ENCODE peak calls at places on chromosomes 2 and 18, in ten cellular contexts. M is WTC11, F is endothelial cell of umbilical vein, Q is HCT116, C is SK-N-SH, R is A549, G is H1, E is K562, K is GM12878, O is HepG2. D is an unnamed sample.

GRCh38 chr18:37251679-37252078 is 313.9 kb downstream of the CELF4 start:
- DNase-seq in F (no peak), G (no peak), Q (no peak), C (no peak), K (no peak), O (no peak), E (no peak), R (no peak), M (no peak), D (no peak)

GRCh38 chr2:174654429-174654941 is 56.9 kb upstream of the WIPF1 start:
- DNase-seq in Q (no peak), F (peak; percentile 26), E (no peak), K (no peak), C (no peak), G (no peak), M (no peak), O (no peak), R (no peak), D (no peak)

GRCh38 chr18:56869189-56869777 is 218.1 kb downstream of the WDR7 start:
- DNase-seq in Q (peak; percentile 55), C (peak; percentile 33), K (peak; percentile 11), G (no peak), F (peak; percentile 64), R (peak; percentile 2), E (peak; percentile 4), O (peak; percentile 32), M (no peak), D (peak; percentile 70)

GRCh38 chr2:165469417-165469816 is at the start of gene CSRNP3:
- DNase-seq in G (no peak), K (no peak), M (peak; percentile 60), O (peak; percentile 42), F (peak; percentile 33), E (no peak), R (peak; percentile 4), Q (peak; percentile 12), C (peak; percentile 53), D (no peak)

GRCh38 chr2:136828162-136828561 is 62.8 kb downstream of the THSD7B start:
- DNase-seq in R (no peak), F (no peak), K (no peak), Q (no peak), M (no peak), O (no peak), G (no peak), C (no peak), E (no peak), D (no peak)

GRCh38 chr2:27860111-27860510 is 30.1 kb downstream of the RBKS start:
- DNase-seq in E (no peak), M (no peak), O (no peak), Q (no peak), K (no peak), C (no peak), R (no peak), F (peak; percentile 21), G (no peak), D (peak; percentile 35)

GRCh38 chr2:241561811-241562210 is 3.3 kb downstream of the BOK start:
- DNase-seq in Q (no peak), O (no peak), R (no peak), M (no peak), G (no peak), F (peak; percentile 67), K (no peak), E (peak; percentile 55), C (peak; percentile 76), D (peak; percentile 58)

GRCh38 chr2:53216805-53217204 is 550.8 kb upstream of the CHAC2 start:
- DNase-seq in E (no peak), R (no peak), K (no peak), O (no peak), F (no peak), M (no peak), G (no peak), C (no peak), Q (no peak), D (no peak)

GRCh38 chr2:143128681-143129580 is at the start of gene ARHGAP15:
- DNase-seq in M (no peak), Q (no peak), K (peak; percentile 85), G (no peak), F (no peak), E (no peak), C (no peak), R (no peak), O (no peak), D (peak; percentile 96)

GRCh38 chr18:37403100-37403781 is 162.4 kb downstream of the CELF4 start:
- DNase-seq in R (no peak), C (no peak), E (no peak), M (no peak), K (no peak), Q (no peak), O (no peak), G (no peak), F (no peak), D (no peak)

GRCh38 chr2:205892141-205893064 is 193.6 kb downstream of the INO80D start:
- DNase-seq in Q (no peak), M (no peak), O (peak; percentile 58), E (no peak), G (no peak), R (no peak), C (no peak), F (no peak), K (no peak), D (no peak)

GRCh38 chr2:145431181-145431951 is 911.4 kb upstream of the ZEB2 start:
- DNase-seq in O (peak; percentile 28), G (no peak), K (no peak), R (no peak), M (peak; percentile 13), Q (no peak), C (peak; percentile 0), F (no peak), E (no peak), D (no peak)
- TF ChIP-seq MAX in O (no peak), G (no peak), K (no peak), R (no peak), M (no peak), Q (no peak), C (no peak), F (no peak), E (no peak), D (no peak)

GRCh38 chr18:63131106-63131943 is 188.2 kb downstream of the BCL2 start:
- DNase-seq in G (no peak), R (peak; percentile 16), E (no peak), Q (no peak), F (peak; percentile 52), C (peak; percentile 53), K (no peak), O (peak; percentile 16), M (peak; percentile 45), D (peak; percentile 70)
- TF ChIP-seq MAX in G (no peak), R (no peak), E (no peak), Q (no peak), F (no peak), C (no peak), K (no peak), O (no peak), M (no peak), D (no peak)

GRCh38 chr2:10765461-10765860 is 44.0 kb downstream of the ATP6V1C2 start:
- DNase-seq in K (no peak), M (no peak), O (no peak), G (no peak), F (no peak), C (no peak), E (peak; percentile 41), Q (peak; percentile 42), R (no peak), D (no peak)
- TF ChIP-seq MAX in K (no peak), M (no peak), O (no peak), G (no peak), F (no peak), C (no peak), E (no peak), Q (no peak), R (no peak), D (no peak)

DNA sequence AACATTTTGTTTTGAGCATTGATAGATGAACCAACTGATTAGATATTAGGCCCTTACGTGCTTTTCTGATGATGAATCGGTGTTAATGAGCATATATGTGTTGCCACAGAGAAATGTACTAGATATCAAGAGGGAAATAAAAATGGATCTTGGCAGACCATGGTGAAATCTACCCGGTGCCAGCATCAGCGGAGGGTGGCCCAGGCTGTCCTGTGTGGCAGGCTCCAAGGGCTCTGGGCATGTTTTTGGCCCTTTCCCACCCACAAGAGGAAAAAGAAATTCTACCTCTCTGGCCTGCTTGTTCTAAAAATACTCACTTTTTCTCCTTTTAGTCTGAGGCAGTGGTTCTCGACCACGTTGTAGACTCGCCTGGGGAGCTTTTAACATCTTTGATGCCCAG is 154.2 kb downstream of the CTIF start:
- DNase-seq in G (no peak), K (no peak), M (no peak), R (no peak), C (no peak), F (no peak), Q (no peak), O (no peak), E (no peak), D (no peak)
- TF ChIP-seq MAX in G (no peak), K (no peak), M (no peak), R (no peak), C (no peak), F (no peak), Q (no peak), O (no peak), E (no peak), D (no peak)

DNA sequence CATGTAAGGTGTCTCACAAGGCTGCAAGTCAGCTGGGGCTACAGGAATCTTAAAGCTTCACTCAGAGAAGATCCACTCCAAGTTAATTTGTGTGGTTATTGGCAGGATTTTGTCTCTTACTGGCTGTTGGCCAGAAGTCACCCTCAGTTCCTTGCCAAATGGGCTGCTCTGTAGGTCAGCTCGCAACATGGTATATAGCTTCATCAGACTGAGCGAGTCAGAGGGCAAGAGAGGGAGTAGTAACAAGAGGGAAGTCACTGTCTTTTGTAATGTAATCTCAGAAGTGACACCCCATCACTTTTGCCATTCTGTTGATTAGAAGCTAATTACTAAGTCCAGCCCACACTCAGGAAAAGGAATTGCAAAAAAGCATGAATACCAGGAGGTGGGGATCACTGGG is 119.5 kb downstream of the LRRTM1 start:
- DNase-seq in C (no peak), K (no peak), R (no peak), Q (no peak), E (no peak), G (no peak), M (no peak), F (no peak), O (no peak), D (no peak)
- TF ChIP-seq MAX in C (no peak), K (no peak), R (no peak), Q (no peak), E (no peak), G (no peak), M (no peak), F (no peak), O (no peak), D (no peak)

D was measured in NB4.